ENCODE peak calls at places on chromosomes 2 and 18, in nine cellular contexts. W, U, L, X, I, K, S, A and G are unnamed samples.

GRCh38 chr18:25518716-25519053 is 166.7 kb upstream of the ZNF521 start:
- DNase-seq in L (no peak), W (no peak), X (no peak), A (no peak), U (peak; percentile 70), K (no peak), S (no peak), I (no peak), G (no peak)

GRCh38 chr2:238128061-238129040 is 10.1 kb upstream of the KLHL30 start:
- DNase-seq in I (no peak), U (no peak), S (no peak), K (no peak), X (peak; percentile 43), W (no peak), A (no peak), L (no peak), G (no peak)

GRCh38 chr18:48577478-48578190 is 38.8 kb downstream of the CTIF start:
- DNase-seq in L (no peak), A (no peak), S (no peak), X (no peak), I (no peak), U (no peak), W (no peak), K (no peak), G (no peak)

GRCh38 chr2:149094217-149095015 is 55.9 kb downstream of the LYPD6B start:
- DNase-seq in L (no peak), X (no peak), S (no peak), A (no peak), I (peak; percentile 78), W (no peak), U (no peak), K (no peak), G (no peak)

GRCh38 chr2:108267117-108267516 is 21.6 kb upstream of the SULT1C2 start:
- DNase-seq in A (no peak), S (peak; percentile 66), W (no peak), K (peak; percentile 41), X (no peak), U (no peak), L (no peak), I (no peak), G (no peak)

GRCh38 chr2:160679686-160680085 is 186.1 kb upstream of the RBMS1 start:
- DNase-seq in A (no peak), W (no peak), X (no peak), K (no peak), I (peak; percentile 35), L (no peak), S (no peak), U (no peak), G (no peak)

GRCh38 chr2:17547737-17548136 is 7.2 kb downstream of the VSNL1 start:
- DNase-seq in L (no peak), X (no peak), W (no peak), S (no peak), A (no peak), U (no peak), K (no peak), I (no peak), G (no peak)

GRCh38 chr2:200604571-200605255 is 18.9 kb downstream of the AOX1 start:
- DNase-seq in I (no peak), K (no peak), A (no peak), L (no peak), W (no peak), U (no peak), X (no peak), S (no peak), G (no peak)

GRCh38 chr2:18467727-18468363 is 92.6 kb downstream of the RDH14 start:
- DNase-seq in I (no peak), K (no peak), X (no peak), A (no peak), L (no peak), S (no peak), U (no peak), W (no peak), G (no peak)

GRCh38 chr2:215027775-215028174 is 110.7 kb downstream of the ABCA12 start:
- DNase-seq in L (no peak), I (no peak), X (no peak), W (no peak), K (no peak), U (no peak), S (no peak), A (no peak), G (no peak)

GRCh38 chr2:152782171-152782570 is 63.8 kb downstream of the ARL6IP6 start:
- DNase-seq in A (no peak), L (no peak), I (no peak), K (no peak), W (no peak), S (no peak), X (no peak), U (no peak), G (no peak)

GRCh38 chr2:241040811-241041334 is 42.5 kb downstream of the SNED1 start:
- DNase-seq in K (no peak), A (no peak), I (no peak), L (no peak), U (no peak), W (no peak), S (no peak), X (no peak), G (no peak)

GRCh38 chr2:69164379-69164778 is 151.4 kb downstream of the ANTXR1 start:
- DNase-seq in S (peak; percentile 82), X (no peak), A (no peak), W (no peak), U (no peak), I (no peak), K (no peak), L (no peak), G (no peak)

GRCh38 chr2:240397924-240398611 is 37.4 kb upstream of the GPC1 start:
- DNase-seq in I (no peak), S (peak; percentile 51), K (no peak), W (no peak), L (no peak), A (peak; percentile 19), X (no peak), U (no peak), G (no peak)

GRCh38 chr2:60047347-60047746 is 506.1 kb downstream of the BCL11A start:
- DNase-seq in X (no peak), W (no peak), S (no peak), L (no peak), A (no peak), I (no peak), K (no peak), U (no peak), G (no peak)

GRCh38 chr18:79381811-79382311 is 13.9 kb upstream of the NFATC1 start:
- DNase-seq in L (no peak), X (no peak), K (no peak), U (no peak), I (no peak), S (no peak), A (no peak), W (no peak), G (no peak)

GRCh38 chr18:79379251-79379905 is 16.4 kb upstream of the NFATC1 start:
- DNase-seq in I (no peak), A (no peak), U (no peak), K (no peak), X (no peak), W (no peak), L (no peak), S (no peak), G (no peak)

GRCh38 chr18:79379931-79380815 is 15.6 kb upstream of the NFATC1 start:
- DNase-seq in U (no peak), I (no peak), L (peak; percentile 64), X (no peak), A (no peak), S (no peak), W (no peak), K (no peak), G (no peak)

GRCh38 chr18:79382681-79383387 is 12.9 kb upstream of the NFATC1 start:
- DNase-seq in I (no peak), U (no peak), L (peak; percentile 64), A (peak; percentile 17), X (no peak), W (no peak), S (no peak), K (peak; percentile 40), G (no peak)

GRCh38 chr18:79380816-79381806 is 14.6 kb upstream of the NFATC1 start:
- DNase-seq in S (no peak), A (peak; percentile 74), U (no peak), X (peak; percentile 71), I (no peak), W (no peak), K (peak; percentile 71), L (peak; percentile 81), G (peak; percentile 63)
- H3K36me3 ChIP-seq in S (no peaks in the 10 kb centered on the region), A (peaks cover 20% of the 10 kb centered on the region), U (peaks cover 3% of the 10 kb centered on the region), X (no peaks in the 10 kb centered on the region), I (peaks cover 3% of the 10 kb centered on the region), W (no peaks in the 10 kb centered on the region), K (no peaks in the 10 kb centered on the region), L (peaks cover 16% of the 10 kb centered on the region), G (no peaks in the 10 kb centered on the region)

DNA sequence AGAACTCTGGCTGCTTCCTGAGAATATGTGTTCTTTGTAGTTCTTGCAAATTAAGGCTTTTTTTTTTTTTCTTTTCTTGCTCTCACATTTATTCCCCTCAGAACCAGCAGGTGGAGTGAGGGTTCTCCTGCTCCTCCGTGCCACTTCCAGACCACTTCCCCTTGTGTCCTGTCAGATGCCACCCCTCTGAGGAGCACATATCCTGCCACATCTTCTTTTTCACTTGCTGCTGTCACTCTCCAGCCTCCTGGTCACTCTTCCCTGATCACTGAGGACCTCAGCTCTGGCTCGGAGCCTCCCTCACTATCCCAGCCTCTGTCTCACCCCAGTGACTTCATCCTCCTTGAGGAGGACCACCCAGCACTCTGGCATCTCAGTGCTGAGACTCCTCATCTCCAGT is 100.5 kb downstream of the TACR1 start:
- DNase-seq in K (peak; percentile 53), A (no peak), I (no peak), U (no peak), S (no peak), W (no peak), L (no peak), X (no peak), G (peak; percentile 30)
- H3K4me3 ChIP-seq in K (no peak overlapping the region), A (no peak overlapping the region), I (no peak overlapping the region), U (no peak overlapping the region), S (no peak overlapping the region), W (no peak overlapping the region), L (no peak overlapping the region), X (no peak overlapping the region), G (no peak overlapping the region)

DNA sequence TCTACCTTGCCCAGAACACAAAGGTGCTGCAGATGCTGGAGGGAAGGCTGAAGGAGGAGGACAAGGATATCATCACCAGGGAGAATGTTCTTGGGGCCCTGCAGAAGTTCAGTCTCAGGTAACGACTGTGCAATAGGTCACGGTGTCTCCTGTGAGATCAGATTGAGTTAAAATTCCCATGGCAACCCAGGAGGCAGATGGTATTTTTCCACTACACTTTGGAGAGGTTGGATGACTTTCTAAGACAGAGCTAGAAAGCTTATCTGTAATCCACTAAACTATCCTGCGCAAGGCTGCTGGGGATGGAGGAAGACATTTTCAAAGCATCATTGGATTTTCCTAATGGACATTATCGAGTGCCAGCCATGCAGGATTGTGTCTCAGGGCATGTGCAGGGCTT is 74.5 kb downstream of the ARMC9 start:
- DNase-seq in U (no peak), A (no peak), I (no peak), S (no peak), X (no peak), K (no peak), W (no peak), L (no peak), G (no peak)
- H3K36me3 ChIP-seq in U (peaks cover 2% of the 10 kb centered on the region), A (peaks cover 45% of the 10 kb centered on the region), I (peaks cover 32% of the 10 kb centered on the region), S (peaks cover 68% of the 10 kb centered on the region), X (no peaks in the 10 kb centered on the region), K (no peaks in the 10 kb centered on the region), W (no peaks in the 10 kb centered on the region), L (peaks cover 14% of the 10 kb centered on the region), G (no peaks in the 10 kb centered on the region)

GRCh38 chr2:55010149-55010591 is 40.1 kb downstream of the RTN4 start:
- DNase-seq in W (no peak), I (peak; percentile 9), U (peak; percentile 36), S (peak; percentile 25), X (peak; percentile 72), A (peak; percentile 65), L (peak; percentile 64), K (peak; percentile 31), G (peak; percentile 18)
- H3K4me3 ChIP-seq in W (peak overlapping the region; percentile 16), I (no peak overlapping the region), U (no peak overlapping the region), S (no peak overlapping the region), X (peak overlapping the region; percentile 35), A (peak overlapping the region; percentile 38), L (peak overlapping the region; percentile 45), K (no peak overlapping the region), G (no peak overlapping the region)